ENCODE peak calls at places on chromosomes 6 and 20, in six cellular contexts. G is SK-MEL-5, Q is T-helper 1 cell, T is DMS53, N is M059J, X is iPS-NIHi11. U is an unnamed sample.

GRCh38 chr6:113707194-113707593 is 150.0 kb upstream of the MARCKS start:
- DNase-seq in N (no peak), Q (no peak), T (no peak), X (no peak), G (no peak), U (no peak)

GRCh38 chr6:62150048-62150663 is 135.9 kb downstream of the KHDRBS2 start:
- DNase-seq in Q (no peak), N (peak; percentile 21), X (peak; percentile 48), T (peak; percentile 81), G (peak; percentile 84), U (peak; percentile 8)

GRCh38 chr6:22149081-22149480 is 147.8 kb downstream of the PRL start:
- DNase-seq in T (peak; percentile 72), G (peak; percentile 41), X (peak; percentile 24), Q (no peak), N (no peak), U (no peak)

GRCh38 chr6:166056637-166057036 is 111.0 kb downstream of the TBXT start:
- DNase-seq in N (no peak), X (no peak), T (no peak), Q (no peak), G (no peak), U (no peak)

GRCh38 chr6:45421700-45422540 is 44.2 kb upstream of the SUPT3H start:
- DNase-seq in X (peak; percentile 71), G (peak; percentile 47), T (peak; percentile 72), N (peak; percentile 87), Q (peak; percentile 37), U (peak; percentile 40)

GRCh38 chr6:30826961-30827342 is 57.4 kb upstream of the DDR1 start:
- DNase-seq in X (no peak), N (peak; percentile 90), Q (no peak), T (peak; percentile 19), G (no peak), U (peak; percentile 67)

GRCh38 chr6:92132446-92132845 is 1286.9 kb downstream of the EPHA7 start:
- DNase-seq in X (no peak), N (no peak), G (no peak), Q (no peak), T (no peak), U (no peak)

GRCh38 chr6:89122625-89123024 is 4.8 kb upstream of the SRSF12 start:
- DNase-seq in G (peak; percentile 61), X (peak; percentile 34), N (peak; percentile 37), T (peak; percentile 72), Q (no peak), U (peak; percentile 25)

GRCh38 chr20:33249456-33249855 is 13.7 kb downstream of the BPIFA1 start:
- DNase-seq in X (no peak), N (no peak), G (no peak), Q (no peak), T (no peak), U (no peak)

GRCh38 chr6:106510090-106510970 is 119.0 kb downstream of the RTN4IP1 start:
- DNase-seq in G (no peak), X (peak; percentile 55), N (peak; percentile 74), T (peak; percentile 78), Q (peak; percentile 58), U (no peak)

GRCh38 chr6:30883743-30884520 is at the start of gene DDR1:
- DNase-seq in T (peak; percentile 93), X (peak; percentile 61), Q (peak; percentile 41), G (no peak), N (peak; percentile 88), U (peak; percentile 32)

GRCh38 chr6:16331328-16332174 is 93.2 kb downstream of the GMPR start:
- DNase-seq in G (peak; percentile 92), Q (peak; percentile 53), N (peak; percentile 85), X (peak; percentile 76), T (peak; percentile 87), U (peak; percentile 76)

GRCh38 chr6:18101271-18101670 is 21.2 kb downstream of the NHLRC1 start:
- DNase-seq in G (no peak), X (no peak), Q (no peak), N (peak; percentile 71), T (no peak), U (peak; percentile 27)

GRCh38 chr20:14245368-14245970 is 91.9 kb downstream of the FLRT3 start:
- DNase-seq in G (no peak), X (no peak), Q (no peak), T (no peak), N (no peak), U (no peak)

GRCh38 chr6:89302936-89303335 is 12.2 kb downstream of the GABRR2 start:
- DNase-seq in T (no peak), X (no peak), N (no peak), Q (no peak), G (no peak), U (no peak)

GRCh38 chr6:74117113-74117512 is 421.1 kb downstream of the CD109 start:
- DNase-seq in T (no peak), N (no peak), X (no peak), G (no peak), Q (no peak), U (no peak)

GRCh38 chr6:149060985-149061760 is 256.3 kb upstream of the TAB2 start:
- DNase-seq in X (no peak), T (peak; percentile 91), N (peak; percentile 69), Q (no peak), G (no peak), U (no peak)

U was measured in A172.